ENCODE peak calls at places on chromosomes 16 and 17, in six cellular contexts. One of them, this sample, is unnamed.
A peak's percentile ranks its signal among the peaks of the same experiment; 100 is the strongest.

GRCh38 chr17:54891176-54891821 is 9.4 kb upstream of the TOM1L1 start:
- DNase-seq in endodermal cell: peak; percentile 77
- DNase-seq in mesendoderm: peak; percentile 80
- DNase-seq in mesenchymal stem cell: peak; percentile 72
- DNase-seq in PC-3: peak; percentile 88
- DNase-seq in colonic mucosa: no peak
- DNase-seq in this sample: peak; percentile 80

GRCh38 chr17:36855459-36855858 is 81.8 kb upstream of the LHX1 start:
- DNase-seq in endodermal cell: no peak
- DNase-seq in mesenchymal stem cell: no peak
- DNase-seq in mesendoderm: no peak
- DNase-seq in PC-3: no peak
- DNase-seq in colonic mucosa: no peak
- DNase-seq in this sample: no peak

GRCh38 chr17:58232707-58233156 is 5.7 kb upstream of the LPO start:
- DNase-seq in endodermal cell: peak; percentile 83
- DNase-seq in mesenchymal stem cell: peak; percentile 39
- DNase-seq in mesendoderm: peak; percentile 90
- DNase-seq in PC-3: peak; percentile 41
- DNase-seq in colonic mucosa: no peak
- DNase-seq in this sample: no peak

GRCh38 chr17:74840989-74841666 is 18.6 kb downstream of the GRIN2C start:
- DNase-seq in endodermal cell: peak; percentile 85
- DNase-seq in mesenchymal stem cell: peak; percentile 43
- DNase-seq in PC-3: no peak
- DNase-seq in mesendoderm: peak; percentile 34
- DNase-seq in colonic mucosa: peak; percentile 49
- DNase-seq in this sample: peak; percentile 51

GRCh38 chr16:13110124-13110796 is 208.9 kb downstream of the SHISA9 start:
- DNase-seq in colonic mucosa: no peak
- DNase-seq in mesenchymal stem cell: peak; percentile 71
- DNase-seq in endodermal cell: peak; percentile 70
- DNase-seq in mesendoderm: peak; percentile 98
- DNase-seq in PC-3: no peak
- DNase-seq in this sample: peak; percentile 56

GRCh38 chr17:14038206-14038605 is 31.1 kb upstream of the COX10 start:
- DNase-seq in mesenchymal stem cell: peak; percentile 62
- DNase-seq in PC-3: no peak
- DNase-seq in mesendoderm: peak; percentile 16
- DNase-seq in colonic mucosa: no peak
- DNase-seq in endodermal cell: no peak
- DNase-seq in this sample: no peak

GRCh38 chr17:42783778-42784138 is 3.3 kb downstream of the WNK4 start:
- DNase-seq in mesendoderm: no peak
- DNase-seq in colonic mucosa: no peak
- DNase-seq in mesenchymal stem cell: no peak
- DNase-seq in PC-3: no peak
- DNase-seq in endodermal cell: peak; percentile 54
- DNase-seq in this sample: no peak

GRCh38 chr16:149024-149675 is 3.3 kb upstream of the HBZ start:
- DNase-seq in PC-3: no peak
- DNase-seq in mesendoderm: no peak
- DNase-seq in mesenchymal stem cell: peak; percentile 25
- DNase-seq in colonic mucosa: no peak
- DNase-seq in endodermal cell: no peak
- DNase-seq in this sample: no peak

GRCh38 chr16:85554791-85555548 is 58.2 kb upstream of the GSE1 start:
- DNase-seq in PC-3: peak; percentile 21
- DNase-seq in colonic mucosa: peak; percentile 72
- DNase-seq in endodermal cell: no peak
- DNase-seq in mesenchymal stem cell: peak; percentile 87
- DNase-seq in mesendoderm: peak; percentile 65
- DNase-seq in this sample: peak; percentile 62

GRCh38 chr17:14792751-14793150 is 472.4 kb downstream of the PMP22 start:
- DNase-seq in colonic mucosa: no peak
- DNase-seq in mesenchymal stem cell: no peak
- DNase-seq in endodermal cell: no peak
- DNase-seq in PC-3: peak; percentile 20
- DNase-seq in mesendoderm: no peak
- DNase-seq in this sample: no peak

GRCh38 chr16:78199325-78200022 is 100.0 kb downstream of the WWOX start:
- DNase-seq in mesendoderm: peak; percentile 65
- DNase-seq in PC-3: peak; percentile 9
- DNase-seq in endodermal cell: no peak
- DNase-seq in mesenchymal stem cell: no peak
- DNase-seq in colonic mucosa: peak; percentile 45
- DNase-seq in this sample: no peak

GRCh38 chr17:7293821-7294613 is 422 bp downstream of the YBX2 start:
- DNase-seq in PC-3: no peak
- DNase-seq in colonic mucosa: peak; percentile 94
- DNase-seq in endodermal cell: peak; percentile 95
- DNase-seq in mesendoderm: peak; percentile 67
- DNase-seq in mesenchymal stem cell: no peak
- DNase-seq in this sample: peak; percentile 77

GRCh38 chr17:61248399-61248798 is 151.2 kb upstream of the TBX2 start:
- DNase-seq in PC-3: peak; percentile 25
- DNase-seq in mesendoderm: no peak
- DNase-seq in endodermal cell: no peak
- DNase-seq in colonic mucosa: peak; percentile 71
- DNase-seq in mesenchymal stem cell: no peak
- DNase-seq in this sample: no peak

GRCh38 chr16:72085002-72085401 is 8.4 kb downstream of the TXNL4B start:
- DNase-seq in mesenchymal stem cell: no peak
- DNase-seq in endodermal cell: no peak
- DNase-seq in mesendoderm: no peak
- DNase-seq in PC-3: no peak
- DNase-seq in colonic mucosa: no peak
- DNase-seq in this sample: no peak

GRCh38 chr16:3715430-3715829 is 1.9 kb downstream of the TRAP1 start:
- DNase-seq in PC-3: no peak
- DNase-seq in endodermal cell: no peak
- DNase-seq in mesendoderm: no peak
- DNase-seq in mesenchymal stem cell: no peak
- DNase-seq in colonic mucosa: no peak
- DNase-seq in this sample: no peak

GRCh38 chr17:6079155-6079554 is 9.0 kb downstream of the WSCD1 start:
- DNase-seq in mesendoderm: no peak
- DNase-seq in PC-3: no peak
- DNase-seq in endodermal cell: no peak
- DNase-seq in mesenchymal stem cell: no peak
- DNase-seq in colonic mucosa: no peak
- DNase-seq in this sample: peak; percentile 71

GRCh38 chr16:14310519-14310991 is 239.4 kb downstream of the MRTFB start:
- DNase-seq in mesenchymal stem cell: peak; percentile 73
- DNase-seq in PC-3: no peak
- DNase-seq in endodermal cell: peak; percentile 81
- DNase-seq in mesendoderm: peak; percentile 70
- DNase-seq in colonic mucosa: no peak
- DNase-seq in this sample: peak; percentile 45

GRCh38 chr17:20955437-20956323 is 87.1 kb downstream of the USP22 start:
- DNase-seq in mesendoderm: no peak
- DNase-seq in mesenchymal stem cell: peak; percentile 66
- DNase-seq in colonic mucosa: peak; percentile 32
- DNase-seq in PC-3: peak; percentile 76
- DNase-seq in endodermal cell: peak; percentile 57
- DNase-seq in this sample: no peak

GRCh38 chr17:42039794-42040763 is 10.3 kb downstream of the C17orf113 start:
- DNase-seq in PC-3: no peak
- DNase-seq in mesendoderm: no peak
- DNase-seq in endodermal cell: peak; percentile 50
- DNase-seq in mesenchymal stem cell: no peak
- DNase-seq in colonic mucosa: no peak
- DNase-seq in this sample: no peak

GRCh38 chr17:66373944-66374817 is 71.8 kb downstream of the PRKCA start:
- DNase-seq in endodermal cell: peak; percentile 86
- DNase-seq in mesenchymal stem cell: peak; percentile 66
- DNase-seq in PC-3: no peak
- DNase-seq in colonic mucosa: peak; percentile 40
- DNase-seq in mesendoderm: peak; percentile 58
- DNase-seq in this sample: peak; percentile 56

GRCh38 chr17:77281904-77282367 is 141.2 kb downstream of the SEC14L1 start:
- DNase-seq in mesendoderm: peak; percentile 52
- DNase-seq in mesenchymal stem cell: peak; percentile 21
- DNase-seq in endodermal cell: peak; percentile 83
- DNase-seq in colonic mucosa: peak; percentile 74
- DNase-seq in PC-3: peak; percentile 70
- DNase-seq in this sample: peak; percentile 60

GRCh38 chr16:56534847-56535383 is 15.1 kb upstream of the BBS2 start:
- DNase-seq in colonic mucosa: no peak
- DNase-seq in mesendoderm: no peak
- DNase-seq in endodermal cell: no peak
- DNase-seq in mesenchymal stem cell: no peak
- DNase-seq in PC-3: no peak
- DNase-seq in this sample: no peak

GRCh38 chr16:56551796-56552738 is 12.8 kb upstream of the MT4 start:
- DNase-seq in mesenchymal stem cell: no peak
- DNase-seq in colonic mucosa: no peak
- DNase-seq in endodermal cell: no peak
- DNase-seq in mesendoderm: no peak
- DNase-seq in PC-3: no peak
- DNase-seq in this sample: no peak

GRCh38 chr16:73216932-73217331 is 169.0 kb upstream of the ZFHX3 start:
- DNase-seq in endodermal cell: no peak
- DNase-seq in colonic mucosa: no peak
- DNase-seq in mesenchymal stem cell: no peak
- DNase-seq in PC-3: no peak
- DNase-seq in mesendoderm: no peak
- DNase-seq in this sample: no peak

GRCh38 chr17:6914711-6915110 is 81.1 kb upstream of the ALOX12 start:
- DNase-seq in PC-3: no peak
- DNase-seq in endodermal cell: no peak
- DNase-seq in mesenchymal stem cell: no peak
- DNase-seq in colonic mucosa: no peak
- DNase-seq in mesendoderm: no peak
- DNase-seq in this sample: no peak

GRCh38 chr17:19398301-19399181 is 11.6 kb upstream of the MFAP4 start:
- DNase-seq in colonic mucosa: peak; percentile 94
- DNase-seq in mesenchymal stem cell: peak; percentile 35
- DNase-seq in mesendoderm: no peak
- DNase-seq in PC-3: peak; percentile 79
- DNase-seq in endodermal cell: peak; percentile 54
- DNase-seq in this sample: no peak

GRCh38 chr17:9266031-9266680 is 244.8 kb downstream of the NTN1 start:
- DNase-seq in endodermal cell: no peak
- DNase-seq in mesenchymal stem cell: no peak
- DNase-seq in mesendoderm: peak; percentile 39
- DNase-seq in colonic mucosa: no peak
- DNase-seq in PC-3: no peak
- DNase-seq in this sample: no peak

DNA sequence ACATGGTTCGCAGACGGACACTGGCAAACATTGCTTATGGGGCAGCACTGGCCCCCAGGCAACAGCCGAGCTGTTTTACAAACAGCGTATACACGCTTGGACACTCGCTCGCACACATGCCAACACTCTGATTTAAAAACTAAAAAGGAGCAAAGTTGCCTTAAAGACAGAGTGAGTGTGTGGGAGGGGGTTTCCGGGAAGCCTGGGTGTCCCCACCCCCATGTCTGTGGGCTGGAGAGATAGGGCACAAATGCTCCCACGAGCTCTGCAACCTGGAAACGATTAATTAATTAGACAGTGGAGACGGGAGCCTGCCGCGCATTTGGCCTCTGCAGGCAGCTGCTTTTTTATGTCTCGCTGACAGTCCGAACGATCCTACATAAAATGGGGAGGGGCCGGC is 107.9 kb upstream of the ZNF469 start:
- DNase-seq in endodermal cell: no peak
- DNase-seq in mesendoderm: no peak
- DNase-seq in colonic mucosa: no peak
- DNase-seq in mesenchymal stem cell: no peak
- DNase-seq in PC-3: no peak
- DNase-seq in this sample: no peak
- H3K9ac ChIP-seq in endodermal cell: no peak overlapping the region
- H3K9ac ChIP-seq in mesendoderm: no peak overlapping the region
- H3K9ac ChIP-seq in colonic mucosa: no peak overlapping the region
- H3K9ac ChIP-seq in mesenchymal stem cell: peak overlapping the region; percentile 69
- H3K9ac ChIP-seq in PC-3: no peak overlapping the region
- H3K9ac ChIP-seq in this sample: no peak overlapping the region

DNA sequence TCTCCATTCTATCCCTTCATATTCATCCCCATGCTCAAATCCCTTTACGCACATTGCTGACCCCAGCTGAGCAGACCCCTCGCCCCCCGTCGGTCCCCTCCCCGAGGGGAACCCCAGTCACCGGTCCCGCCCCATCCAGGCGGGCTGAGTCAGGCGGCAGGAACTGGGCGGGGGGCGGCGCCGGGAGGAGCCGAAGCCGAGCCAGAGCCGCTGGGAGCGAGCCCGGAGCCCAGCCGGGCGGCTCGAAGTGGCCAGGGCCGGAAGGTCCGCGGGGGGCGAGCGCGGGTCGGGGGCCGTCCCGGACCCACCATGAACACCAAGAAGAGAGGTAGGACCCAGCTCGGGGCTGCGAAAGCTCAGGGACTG is 8.6 kb downstream of the RIPOR1 start:
- DNase-seq in mesenchymal stem cell: peak; percentile 79
- DNase-seq in mesendoderm: peak; percentile 62
- DNase-seq in PC-3: no peak
- DNase-seq in colonic mucosa: peak; percentile 54
- DNase-seq in endodermal cell: peak; percentile 88
- DNase-seq in this sample: peak; percentile 78
- H3K4me3 ChIP-seq in mesenchymal stem cell: peak overlapping the region; percentile 64
- H3K4me3 ChIP-seq in mesendoderm: peak overlapping the region; percentile 3
- H3K4me3 ChIP-seq in PC-3: peak overlapping the region; percentile 56
- H3K4me3 ChIP-seq in colonic mucosa: peak overlapping the region; percentile 71
- H3K4me3 ChIP-seq in endodermal cell: peak overlapping the region; percentile 80
- H3K4me3 ChIP-seq in this sample: peak overlapping the region; percentile 73

GRCh38 chr17:28911411-28912045 is 8.6 kb upstream of the DHRS13 start:
- DNase-seq in mesendoderm: no peak
- DNase-seq in endodermal cell: no peak
- DNase-seq in PC-3: no peak
- DNase-seq in colonic mucosa: no peak
- DNase-seq in mesenchymal stem cell: no peak
- DNase-seq in this sample: no peak
- H3K36me3 ChIP-seq in mesendoderm: peaks cover 58% of the 10 kb centered on the region
- H3K36me3 ChIP-seq in endodermal cell: peaks cover 100% of the 10 kb centered on the region
- H3K36me3 ChIP-seq in PC-3: peaks cover 59% of the 10 kb centered on the region
- H3K36me3 ChIP-seq in colonic mucosa: peaks cover 28% of the 10 kb centered on the region
- H3K36me3 ChIP-seq in mesenchymal stem cell: peaks cover 91% of the 10 kb centered on the region
- H3K36me3 ChIP-seq in this sample: peaks cover 19% of the 10 kb centered on the region

GRCh38 chr16:79950932-79951719 is 350.6 kb upstream of the MAF start:
- DNase-seq in colonic mucosa: no peak
- DNase-seq in PC-3: no peak
- DNase-seq in mesenchymal stem cell: no peak
- DNase-seq in mesendoderm: no peak
- DNase-seq in endodermal cell: no peak
- DNase-seq in this sample: no peak

GRCh38 chr16:79943738-79944137 is 343.2 kb upstream of the MAF start:
- DNase-seq in mesenchymal stem cell: no peak
- DNase-seq in colonic mucosa: no peak
- DNase-seq in PC-3: no peak
- DNase-seq in mesendoderm: no peak
- DNase-seq in endodermal cell: no peak
- DNase-seq in this sample: no peak

GRCh38 chr16:79947771-79948170 is 347.2 kb upstream of the MAF start:
- DNase-seq in PC-3: no peak
- DNase-seq in mesenchymal stem cell: no peak
- DNase-seq in endodermal cell: no peak
- DNase-seq in mesendoderm: no peak
- DNase-seq in colonic mucosa: no peak
- DNase-seq in this sample: no peak

GRCh38 chr16:79954920-79955705 is 354.6 kb upstream of the MAF start:
- DNase-seq in endodermal cell: no peak
- DNase-seq in mesenchymal stem cell: no peak
- DNase-seq in mesendoderm: no peak
- DNase-seq in colonic mucosa: no peak
- DNase-seq in PC-3: no peak
- DNase-seq in this sample: no peak

GRCh38 chr16:79949417-79949816 is 348.9 kb upstream of the MAF start:
- DNase-seq in colonic mucosa: no peak
- DNase-seq in endodermal cell: no peak
- DNase-seq in mesenchymal stem cell: no peak
- DNase-seq in PC-3: no peak
- DNase-seq in mesendoderm: no peak
- DNase-seq in this sample: no peak
- H3K9ac ChIP-seq in colonic mucosa: no peak overlapping the region
- H3K9ac ChIP-seq in endodermal cell: no peak overlapping the region
- H3K9ac ChIP-seq in mesenchymal stem cell: no peak overlapping the region
- H3K9ac ChIP-seq in PC-3: no peak overlapping the region
- H3K9ac ChIP-seq in mesendoderm: no peak overlapping the region
- H3K9ac ChIP-seq in this sample: no peak overlapping the region

This sample was measured in neural progenitor cell.